ENCODE peak calls at places on chromosomes 1 and 21, in ten cellular contexts. J is stimulated activated naive B cell treated with anti-CD40 and anti-IgM and Interleukin-4, amounts not matched to agents 10 μg/mL and 1 μg/mL and 100 μg/mL, for 72 hours; Y is nephron progenitor cell; Z is amniotic stem cell; C is mesenteric fat pad; H is stimulated activated naive CD8-positive, alpha-beta T cell treated with anti-CD3 and anti-CD28 coated beads, Interleukin-15, Interleukin-2, amounts not matched to agents 100 U/mL and 50 U/mL, for 24 hours; R is HCT116; S is fibroblast of mammary gland; D is neuronal stem cell; B is endodermal cell. M is an unnamed sample.
A peak's percentile ranks its signal among the peaks of the same experiment; 100 is the strongest.

GRCh38 chr1:224521904-224522734 is 87.5 kb upstream of the WDR26 start:
- DNase-seq in J (no peak), Y (no peak), Z (no peak), C (no peak), H (no peak), R (no peak), S (no peak), D (no peak), B (no peak), M (no peak)

GRCh38 chr1:206471415-206471801 is 1.1 kb downstream of the IKBKE start:
- DNase-seq in J (peak; percentile 52), Y (no peak), Z (no peak), C (no peak), H (peak; percentile 50), R (no peak), S (no peak), D (no peak), B (no peak), M (no peak)

GRCh38 chr1:100530901-100531487 is 6.9 kb upstream of the GPR88 start:
- DNase-seq in J (no peak), Y (no peak), Z (no peak), C (no peak), H (peak; percentile 14), R (no peak), S (peak; percentile 84), D (no peak), B (no peak), M (no peak)

GRCh38 chr21:41228006-41228370 is 60.0 kb downstream of the BACE2 start:
- DNase-seq in J (peak; percentile 9), Y (no peak), Z (no peak), C (no peak), H (no peak), R (no peak), S (no peak), D (no peak), B (no peak), M (no peak)

GRCh38 chr1:182185822-182186756 is 124.6 kb upstream of the ZNF648 start:
- DNase-seq in J (no peak), Y (no peak), Z (peak; percentile 87), C (no peak), H (no peak), R (peak; percentile 49), S (peak; percentile 79), D (peak; percentile 20), B (no peak), M (no peak)

GRCh38 chr1:52901384-52901783 is 20.2 kb downstream of the ECHDC2 start:
- DNase-seq in J (no peak), Y (no peak), Z (no peak), C (no peak), H (no peak), R (no peak), S (no peak), D (no peak), B (no peak), M (no peak)

GRCh38 chr1:160398823-160399222 is 1.5 kb upstream of the VANGL2 start:
- DNase-seq in J (no peak), Y (no peak), Z (no peak), C (no peak), H (no peak), R (no peak), S (no peak), D (no peak), B (no peak), M (no peak)

GRCh38 chr21:26098758-26099157 is 71.8 kb downstream of the APP start:
- DNase-seq in J (no peak), Y (no peak), Z (no peak), C (no peak), H (no peak), R (no peak), S (no peak), D (no peak), B (no peak), M (no peak)

GRCh38 chr1:31577515-31578191 is 1.3 kb downstream of the TINAGL1 start:
- DNase-seq in J (no peak), Y (no peak), Z (no peak), C (peak; percentile 65), H (no peak), R (no peak), S (peak; percentile 21), D (no peak), B (peak; percentile 54), M (no peak)

GRCh38 chr21:34274001-34274400 is 89.8 kb upstream of the KCNE2 start:
- DNase-seq in J (no peak), Y (no peak), Z (no peak), C (no peak), H (no peak), R (no peak), S (peak; percentile 61), D (no peak), B (no peak), M (no peak)

GRCh38 chr1:19398309-19398760 is 86.2 kb downstream of the SLC66A1 start:
- DNase-seq in J (no peak), Y (no peak), Z (peak; percentile 90), C (no peak), H (peak; percentile 17), R (no peak), S (peak; percentile 99), D (no peak), B (no peak), M (peak; percentile 37)

GRCh38 chr1:217004776-217005436 is 281.7 kb upstream of the ESRRG start:
- DNase-seq in J (no peak), Y (no peak), Z (no peak), C (no peak), H (no peak), R (no peak), S (no peak), D (no peak), B (no peak), M (no peak)

GRCh38 chr1:201356236-201356635 is 21.2 kb downstream of the TNNT2 start:
- DNase-seq in J (no peak), Y (no peak), Z (no peak), C (no peak), H (no peak), R (no peak), S (no peak), D (no peak), B (peak; percentile 25), M (no peak)

GRCh38 chr1:175197536-175197935 is 5.0 kb upstream of the KIAA0040 start:
- DNase-seq in J (peak; percentile 32), Y (no peak), Z (no peak), C (no peak), H (no peak), R (peak; percentile 80), S (no peak), D (no peak), B (no peak), M (no peak)

GRCh38 chr1:65679773-65680172 is 112.9 kb upstream of the PDE4B start:
- DNase-seq in J (no peak), Y (no peak), Z (no peak), C (no peak), H (no peak), R (no peak), S (no peak), D (no peak), B (no peak), M (no peak)

GRCh38 chr1:156499194-156499702 is 1.3 kb downstream of the MEF2D start:
- DNase-seq in J (no peak), Y (no peak), Z (no peak), C (no peak), H (no peak), R (no peak), S (no peak), D (no peak), B (peak; percentile 81), M (no peak)

GRCh38 chr21:34186119-34186719 is 112.8 kb downstream of the MRPS6 start:
- DNase-seq in J (no peak), Y (no peak), Z (no peak), C (no peak), H (no peak), R (no peak), S (no peak), D (no peak), B (no peak), M (no peak)

GRCh38 chr1:241074507-241074906 is 282.5 kb downstream of the RGS7 start:
- DNase-seq in J (no peak), Y (no peak), Z (no peak), C (no peak), H (no peak), R (no peak), S (peak; percentile 38), D (no peak), B (no peak), M (no peak)

GRCh38 chr21:15706686-15707085 is 23.1 kb upstream of the USP25 start:
- DNase-seq in J (no peak), Y (no peak), Z (peak; percentile 35), C (no peak), H (no peak), R (peak; percentile 81), S (peak; percentile 99), D (no peak), B (peak; percentile 40), M (no peak)

GRCh38 chr1:103112535-103112934 is 4.2 kb upstream of the COL11A1 start:
- DNase-seq in J (no peak), Y (no peak), Z (no peak), C (no peak), H (no peak), R (no peak), S (no peak), D (no peak), B (no peak), M (no peak)

GRCh38 chr1:162873671-162874666 is 13.0 kb upstream of the CCDC190 start:
- DNase-seq in J (no peak), Y (no peak), Z (peak; percentile 53), C (no peak), H (no peak), R (no peak), S (peak; percentile 92), D (no peak), B (no peak), M (no peak)

GRCh38 chr1:41768538-41768937 is 150.2 kb downstream of the HIVEP3 start:
- DNase-seq in J (no peak), Y (no peak), Z (no peak), C (no peak), H (no peak), R (no peak), S (no peak), D (no peak), B (no peak), M (no peak)

M was measured in activated T-cell treated with anti-CD3 and anti-CD28 coated beads for 48 hours.